ENCODE peak calls at places on chromosome X, in eight cellular contexts. F, B, J, A, D, L, R and U are unnamed samples.

GRCh38 chrX:46589977-46590723 is 16.6 kb downstream of the CHST7 start:
- ATAC-seq in F (no peak), B (peak; percentile 49), J (no peak), A (no peak), D (peak; percentile 68), L (no peak), R (peak; percentile 43), U (peak; percentile 32)

GRCh38 chrX:7119927-7120577 is 27.5 kb upstream of the STS start:
- ATAC-seq in F (no peak), B (no peak), J (peak; percentile 72), A (no peak), D (no peak), L (peak; percentile 35), R (peak; percentile 79), U (no peak)

GRCh38 chrX:1325515-1326116 is 11.0 kb upstream of the IL3RA start:
- ATAC-seq in F (no peak), B (no peak), J (no peak), A (no peak), D (no peak), L (no peak), R (no peak), U (no peak)

GRCh38 chrX:36961590-36961989 is 46.6 kb upstream of the FAM47C start:
- ATAC-seq in F (no peak), B (peak; percentile 87), J (no peak), A (no peak), D (no peak), L (no peak), R (no peak), U (no peak)

GRCh38 chrX:54248309-54248708 is 65.3 kb upstream of the FAM120C start:
- ATAC-seq in F (no peak), B (peak; percentile 71), J (peak; percentile 78), A (no peak), D (peak; percentile 52), L (no peak), R (peak; percentile 65), U (no peak)

GRCh38 chrX:134803551-134804183 is 145.4 kb upstream of the PLAC1 start:
- ATAC-seq in F (no peak), B (no peak), J (no peak), A (no peak), D (no peak), L (no peak), R (no peak), U (no peak)

GRCh38 chrX:42107495-42108139 is 184.3 kb upstream of the CASK start:
- ATAC-seq in F (no peak), B (no peak), J (no peak), A (no peak), D (no peak), L (no peak), R (no peak), U (no peak)

GRCh38 chrX:118717703-118718391 is 9.6 kb upstream of the IL13RA1 start:
- ATAC-seq in F (no peak), B (no peak), J (peak; percentile 75), A (no peak), D (no peak), L (no peak), R (peak; percentile 56), U (peak; percentile 55)

GRCh38 chrX:108640817-108641216 is 95.5 kb downstream of the IRS4 start:
- ATAC-seq in F (no peak), B (no peak), J (no peak), A (no peak), D (no peak), L (no peak), R (no peak), U (no peak)

GRCh38 chrX:18206657-18207056 is 14.0 kb downstream of the BEND2 start:
- ATAC-seq in F (no peak), B (no peak), J (no peak), A (no peak), D (no peak), L (no peak), R (no peak), U (no peak)

GRCh38 chrX:148915474-148915873 is 415.1 kb downstream of the AFF2 start:
- ATAC-seq in F (no peak), B (no peak), J (no peak), A (no peak), D (no peak), L (no peak), R (no peak), U (no peak)

GRCh38 chrX:118551426-118551825 is 55.8 kb downstream of the DOCK11 start:
- ATAC-seq in F (no peak), B (no peak), J (no peak), A (no peak), D (no peak), L (no peak), R (no peak), U (no peak)

GRCh38 chrX:19152762-19153161 is 30.5 kb upstream of the ADGRG2 start:
- ATAC-seq in F (no peak), B (no peak), J (no peak), A (no peak), D (no peak), L (no peak), R (no peak), U (no peak)

GRCh38 chrX:20363003-20363674 is 96.4 kb upstream of the RPS6KA3 start:
- ATAC-seq in F (no peak), B (no peak), J (peak; percentile 65), A (peak; percentile 72), D (peak; percentile 88), L (peak; percentile 54), R (peak; percentile 83), U (peak; percentile 39)

DNA sequence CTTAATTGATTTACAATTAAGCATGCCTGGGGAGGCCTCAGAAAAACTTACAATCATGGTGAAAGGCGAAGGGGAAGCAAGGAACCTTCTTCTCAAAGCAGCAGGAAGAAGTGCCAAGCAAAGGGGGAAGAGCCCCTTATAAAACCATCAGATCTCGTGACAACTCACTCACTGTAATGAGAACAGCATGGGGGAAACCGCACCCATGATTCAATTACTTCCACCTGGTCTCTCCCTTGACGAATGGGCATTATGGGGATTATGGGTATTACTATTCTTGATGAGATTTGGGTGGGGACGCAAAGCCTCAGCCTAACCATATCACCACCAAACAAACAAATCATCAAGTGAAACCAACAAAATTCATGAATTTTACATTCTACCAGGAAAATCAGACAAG is 76.7 kb upstream of the TAB3 start:
- ATAC-seq in F (no peak), B (no peak), J (no peak), A (no peak), D (no peak), L (no peak), R (no peak), U (no peak)
- H3K4me1 ChIP-seq in F (no peaks in the 10 kb centered on the region), B (no peaks in the 10 kb centered on the region), J (no peaks in the 10 kb centered on the region), A (no peaks in the 10 kb centered on the region), D (no peaks in the 10 kb centered on the region), L (no peaks in the 10 kb centered on the region), R (no peaks in the 10 kb centered on the region), U (no peaks in the 10 kb centered on the region)

DNA sequence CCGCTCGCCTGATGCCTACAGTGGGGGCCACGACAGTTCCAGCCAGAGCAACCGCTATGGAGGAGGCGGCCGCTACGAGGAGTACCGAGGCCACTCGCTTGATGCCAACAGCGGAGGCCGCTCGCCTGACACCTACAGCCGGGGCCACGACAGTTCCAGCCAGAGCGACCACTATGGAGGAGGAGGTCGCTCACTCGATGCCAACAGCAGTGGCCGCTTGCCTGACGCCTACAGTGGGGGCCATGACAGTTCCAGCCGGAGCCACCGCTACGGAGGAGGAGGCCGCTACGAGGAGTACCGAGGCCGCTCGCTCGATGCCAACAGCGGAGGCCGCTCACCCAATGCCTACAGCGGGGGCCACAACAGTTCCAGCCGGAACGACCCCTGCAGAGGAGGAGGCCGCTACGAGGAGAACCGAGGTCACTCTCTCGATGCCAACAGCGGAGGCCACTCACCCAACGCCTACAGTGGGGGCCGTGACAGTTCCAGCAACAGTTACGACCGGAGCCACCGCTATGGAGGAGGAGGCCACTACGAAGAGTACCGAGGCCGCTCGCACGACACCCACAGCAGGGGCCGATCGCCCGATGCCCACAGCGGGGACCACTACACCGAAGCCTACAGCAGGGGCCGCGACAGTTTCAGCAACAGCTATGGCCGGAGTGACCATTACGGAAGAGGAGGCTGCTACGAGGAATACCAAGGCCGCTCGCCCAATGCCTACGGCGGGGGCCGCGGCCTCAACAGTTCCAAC is 2.5 kb downstream of the RBMXL3 start:
- ATAC-seq in F (no peak), B (no peak), J (no peak), A (no peak), D (no peak), L (no peak), R (no peak), U (no peak)
- TF ChIP-seq CTCF in F (no peak), B (no peak), J (no peak), A (no peak), D (no peak), L (no peak), R (no peak), U (no peak)

GRCh38 chrX:129769467-129770154 is 10.1 kb upstream of the SASH3 start:
- ATAC-seq in F (peak; percentile 88), B (no peak), J (peak; percentile 19), A (no peak), D (no peak), L (no peak), R (peak; percentile 13), U (no peak)

GRCh38 chrX:129772796-129773431 is 6.8 kb upstream of the SASH3 start:
- ATAC-seq in F (no peak), B (no peak), J (peak; percentile 76), A (no peak), D (peak; percentile 66), L (no peak), R (peak; percentile 72), U (peak; percentile 48)

GRCh38 chrX:129768186-129768585 is 11.6 kb upstream of the SASH3 start:
- ATAC-seq in F (no peak), B (no peak), J (no peak), A (no peak), D (no peak), L (no peak), R (no peak), U (no peak)

GRCh38 chrX:129771266-129771995 is 8.3 kb upstream of the SASH3 start:
- ATAC-seq in F (peak; percentile 28), B (no peak), J (no peak), A (no peak), D (no peak), L (no peak), R (no peak), U (no peak)

GRCh38 chrX:129768586-129769466 is 10.9 kb upstream of the SASH3 start:
- ATAC-seq in F (peak; percentile 1), B (no peak), J (no peak), A (no peak), D (no peak), L (no peak), R (no peak), U (no peak)
- H3K4me1 ChIP-seq in F (peaks cover 65% of the 10 kb centered on the region), B (no peaks in the 10 kb centered on the region), J (no peaks in the 10 kb centered on the region), A (no peaks in the 10 kb centered on the region), D (no peaks in the 10 kb centered on the region), L (no peaks in the 10 kb centered on the region), R (peaks cover 10% of the 10 kb centered on the region), U (no peaks in the 10 kb centered on the region)

DNA sequence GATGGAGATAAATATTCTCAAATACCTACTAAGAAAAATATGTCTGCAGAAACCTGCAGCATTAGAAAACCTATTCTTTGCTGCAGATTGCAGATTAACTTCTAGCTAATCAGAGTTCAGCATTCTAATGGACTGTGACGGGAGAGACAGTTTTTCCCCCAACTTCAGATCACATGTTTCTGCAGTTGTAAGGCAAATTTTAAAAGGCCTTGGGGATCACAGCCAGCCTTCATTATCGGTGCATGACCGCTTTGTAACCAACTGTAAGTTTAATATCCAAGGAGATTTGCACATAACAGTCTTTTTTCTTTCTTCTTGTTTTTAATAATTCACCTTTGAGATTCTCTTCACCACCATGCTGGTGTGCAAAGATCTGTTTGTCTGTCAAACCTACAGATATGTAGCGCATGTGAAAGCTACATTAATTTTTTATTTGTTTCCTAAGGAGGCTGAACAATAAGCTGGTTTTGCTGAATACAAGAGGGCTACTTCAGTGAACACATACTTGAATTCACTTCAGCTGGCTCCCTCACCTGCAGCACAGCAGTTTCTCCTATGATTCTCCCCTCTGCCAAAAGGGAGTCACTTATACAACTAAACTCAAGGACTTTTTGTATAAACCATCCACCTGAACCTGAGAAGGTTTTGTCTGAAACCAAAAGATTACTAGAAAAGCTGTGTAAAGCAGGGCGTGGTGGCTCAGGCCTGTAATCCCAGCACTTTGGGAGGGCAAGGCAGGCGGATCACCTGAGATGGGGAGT is 488.5 kb downstream of the RPA4 start:
- ATAC-seq in F (no peak), B (no peak), J (no peak), A (no peak), D (no peak), L (no peak), R (peak; percentile 74), U (no peak)
- TF ChIP-seq CTCF in F (no peak), B (no peak), J (no peak), A (no peak), D (no peak), L (no peak), R (no peak), U (no peak)